ENCODE peak calls at places on chromosomes 3 and 15, in seven cellular contexts. One of them, this sample, is unnamed.

GRCh38 chr3:189353318-189353958 is 181.7 kb downstream of the TPRG1 start:
- DNase-seq in sigmoid colon: no peak
- DNase-seq in tibial nerve: no peak
- DNase-seq in transverse colon: no peak
- DNase-seq in ovary: no peak
- DNase-seq in SK-N-SH: no peak
- DNase-seq in suprapubic skin: no peak
- DNase-seq in this sample: no peak

GRCh38 chr15:98823012-98823458 is 174.7 kb downstream of the IGF1R start:
- DNase-seq in sigmoid colon: no peak
- DNase-seq in tibial nerve: no peak
- DNase-seq in transverse colon: no peak
- DNase-seq in ovary: no peak
- DNase-seq in SK-N-SH: no peak
- DNase-seq in suprapubic skin: no peak
- DNase-seq in this sample: no peak

GRCh38 chr3:185084883-185085282 is 68.0 kb downstream of the C3orf70 start:
- DNase-seq in sigmoid colon: no peak
- DNase-seq in tibial nerve: no peak
- DNase-seq in transverse colon: no peak
- DNase-seq in ovary: no peak
- DNase-seq in SK-N-SH: no peak
- DNase-seq in suprapubic skin: no peak
- DNase-seq in this sample: no peak

GRCh38 chr15:83099290-83099689 is 8.2 kb upstream of the TM6SF1 start:
- DNase-seq in sigmoid colon: no peak
- DNase-seq in tibial nerve: no peak
- DNase-seq in transverse colon: no peak
- DNase-seq in ovary: no peak
- DNase-seq in SK-N-SH: no peak
- DNase-seq in suprapubic skin: no peak
- DNase-seq in this sample: no peak

GRCh38 chr15:39969871-39970270 is 36.0 kb downstream of the EIF2AK4 start:
- DNase-seq in sigmoid colon: peak; percentile 88
- DNase-seq in tibial nerve: peak; percentile 57
- DNase-seq in transverse colon: peak; percentile 81
- DNase-seq in ovary: peak; percentile 35
- DNase-seq in SK-N-SH: no peak
- DNase-seq in suprapubic skin: peak; percentile 81
- DNase-seq in this sample: peak; percentile 85

GRCh38 chr3:152607179-152607578 is 227.8 kb upstream of the P2RY1 start:
- DNase-seq in sigmoid colon: no peak
- DNase-seq in tibial nerve: no peak
- DNase-seq in transverse colon: no peak
- DNase-seq in ovary: no peak
- DNase-seq in SK-N-SH: no peak
- DNase-seq in suprapubic skin: no peak
- DNase-seq in this sample: no peak

GRCh38 chr3:26622634-26623408 is at the start of gene LRRC3B:
- DNase-seq in sigmoid colon: no peak
- DNase-seq in tibial nerve: no peak
- DNase-seq in transverse colon: no peak
- DNase-seq in ovary: no peak
- DNase-seq in SK-N-SH: peak; percentile 75
- DNase-seq in suprapubic skin: no peak
- DNase-seq in this sample: peak; percentile 81

GRCh38 chr3:36248374-36248773 is 131.9 kb upstream of the STAC start:
- DNase-seq in sigmoid colon: no peak
- DNase-seq in tibial nerve: no peak
- DNase-seq in transverse colon: no peak
- DNase-seq in ovary: no peak
- DNase-seq in SK-N-SH: no peak
- DNase-seq in suprapubic skin: no peak
- DNase-seq in this sample: no peak

GRCh38 chr15:26260517-26261133 is 397.5 kb upstream of the ATP10A start:
- DNase-seq in sigmoid colon: no peak
- DNase-seq in tibial nerve: no peak
- DNase-seq in transverse colon: no peak
- DNase-seq in ovary: no peak
- DNase-seq in SK-N-SH: peak; percentile 59
- DNase-seq in suprapubic skin: no peak
- DNase-seq in this sample: no peak

DNA sequence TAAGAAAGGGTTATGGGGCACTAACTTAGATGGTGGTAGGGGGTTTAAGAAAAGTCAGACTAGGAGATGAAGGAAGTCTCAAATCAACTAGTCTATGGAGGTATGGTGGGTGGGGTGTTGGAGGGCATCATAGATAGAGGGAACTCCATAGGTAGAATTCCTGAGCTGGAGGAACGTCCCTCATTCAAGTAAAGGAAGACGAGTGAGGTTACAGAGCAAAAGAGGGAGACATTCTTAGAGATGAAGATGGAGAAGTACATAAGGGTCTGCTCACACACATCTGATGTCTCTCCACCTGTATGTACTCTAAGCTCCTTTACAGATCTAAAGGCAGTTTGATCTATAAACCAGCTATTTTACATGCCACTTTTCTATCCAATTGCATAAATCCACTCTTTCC is 1.4 kb downstream of the PLSCR1 start:
- DNase-seq in sigmoid colon: no peak
- DNase-seq in tibial nerve: no peak
- DNase-seq in transverse colon: no peak
- DNase-seq in ovary: no peak
- DNase-seq in SK-N-SH: no peak
- DNase-seq in suprapubic skin: no peak
- DNase-seq in this sample: no peak
- H3K4me3 ChIP-seq in sigmoid colon: peak overlapping the region; percentile 86
- H3K4me3 ChIP-seq in tibial nerve: peak overlapping the region; percentile 72
- H3K4me3 ChIP-seq in transverse colon: peak overlapping the region; percentile 96
- H3K4me3 ChIP-seq in ovary: peak overlapping the region; percentile 59
- H3K4me3 ChIP-seq in SK-N-SH: no peak overlapping the region
- H3K4me3 ChIP-seq in suprapubic skin: peak overlapping the region; percentile 81
- H3K4me3 ChIP-seq in this sample: peak overlapping the region; percentile 67

DNA sequence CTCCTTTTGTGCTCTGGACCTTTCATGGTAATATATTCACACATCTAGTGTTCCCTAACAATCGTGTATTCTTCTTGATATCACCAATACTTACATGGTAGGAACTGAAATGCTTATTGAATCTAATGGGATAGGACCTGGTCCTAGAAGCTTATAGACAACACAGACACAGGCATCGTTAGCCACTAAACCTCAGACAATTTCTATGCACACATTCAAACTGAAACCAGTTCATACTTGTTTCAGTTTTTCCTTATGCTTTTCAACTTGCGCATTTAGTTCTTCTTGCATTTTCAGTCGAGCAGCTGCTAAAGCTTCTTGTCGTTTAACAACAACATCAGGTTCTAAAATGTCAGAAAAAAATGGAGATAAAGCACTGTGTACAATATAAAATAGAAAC is 2.3 kb downstream of the SELENOS start:
- DNase-seq in sigmoid colon: no peak
- DNase-seq in tibial nerve: no peak
- DNase-seq in transverse colon: no peak
- DNase-seq in ovary: no peak
- DNase-seq in SK-N-SH: no peak
- DNase-seq in suprapubic skin: no peak
- DNase-seq in this sample: no peak
- TF ChIP-seq EP300 in sigmoid colon: no peak
- TF ChIP-seq EP300 in tibial nerve: no peak
- TF ChIP-seq EP300 in transverse colon: no peak
- TF ChIP-seq EP300 in ovary: no peak
- TF ChIP-seq EP300 in SK-N-SH: no peak
- TF ChIP-seq EP300 in suprapubic skin: no peak
- TF ChIP-seq EP300 in this sample: no peak

DNA sequence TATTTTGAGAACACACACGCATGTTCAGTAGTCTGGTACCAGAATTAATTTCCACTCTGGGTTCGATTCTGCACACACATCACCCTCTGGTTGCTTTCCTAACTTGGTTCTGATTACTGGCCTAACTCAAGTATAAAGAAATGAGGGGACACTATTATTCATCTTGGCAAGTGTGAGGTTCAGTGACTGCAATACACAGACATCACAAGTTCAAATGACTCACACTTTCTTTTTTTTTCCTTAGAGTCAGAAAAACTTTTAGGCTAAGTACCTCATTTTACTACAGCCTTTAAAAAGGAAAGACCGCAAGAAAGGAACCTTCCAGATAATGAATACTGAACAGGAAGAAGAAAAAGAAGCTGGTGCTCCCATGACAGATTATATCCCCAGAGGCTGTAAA is 37.3 kb upstream of the LDHAL6B start:
- DNase-seq in sigmoid colon: no peak
- DNase-seq in tibial nerve: no peak
- DNase-seq in transverse colon: no peak
- DNase-seq in ovary: no peak
- DNase-seq in SK-N-SH: no peak
- DNase-seq in suprapubic skin: no peak
- DNase-seq in this sample: no peak
- H3K4me3 ChIP-seq in sigmoid colon: no peak overlapping the region
- H3K4me3 ChIP-seq in tibial nerve: no peak overlapping the region
- H3K4me3 ChIP-seq in transverse colon: no peak overlapping the region
- H3K4me3 ChIP-seq in ovary: no peak overlapping the region
- H3K4me3 ChIP-seq in SK-N-SH: no peak overlapping the region
- H3K4me3 ChIP-seq in suprapubic skin: no peak overlapping the region
- H3K4me3 ChIP-seq in this sample: no peak overlapping the region

GRCh38 chr3:46926871-46927717 is 49.5 kb downstream of the CCDC12 start:
- DNase-seq in sigmoid colon: peak; percentile 61
- DNase-seq in tibial nerve: no peak
- DNase-seq in transverse colon: peak; percentile 47
- DNase-seq in ovary: no peak
- DNase-seq in SK-N-SH: no peak
- DNase-seq in suprapubic skin: peak; percentile 62
- DNase-seq in this sample: no peak

GRCh38 chr3:46927718-46928073 is 48.8 kb downstream of the CCDC12 start:
- DNase-seq in sigmoid colon: no peak
- DNase-seq in tibial nerve: no peak
- DNase-seq in transverse colon: no peak
- DNase-seq in ovary: no peak
- DNase-seq in SK-N-SH: no peak
- DNase-seq in suprapubic skin: peak; percentile 39
- DNase-seq in this sample: no peak

GRCh38 chr3:46929324-46929723 is 47.2 kb downstream of the CCDC12 start:
- DNase-seq in sigmoid colon: peak; percentile 54
- DNase-seq in tibial nerve: no peak
- DNase-seq in transverse colon: peak; percentile 76
- DNase-seq in ovary: no peak
- DNase-seq in SK-N-SH: no peak
- DNase-seq in suprapubic skin: peak; percentile 59
- DNase-seq in this sample: peak; percentile 85

GRCh38 chr3:46926447-46926846 is 48.9 kb downstream of the PTH1R start:
- DNase-seq in sigmoid colon: peak; percentile 44
- DNase-seq in tibial nerve: no peak
- DNase-seq in transverse colon: no peak
- DNase-seq in ovary: no peak
- DNase-seq in SK-N-SH: no peak
- DNase-seq in suprapubic skin: peak; percentile 30
- DNase-seq in this sample: no peak

DNA sequence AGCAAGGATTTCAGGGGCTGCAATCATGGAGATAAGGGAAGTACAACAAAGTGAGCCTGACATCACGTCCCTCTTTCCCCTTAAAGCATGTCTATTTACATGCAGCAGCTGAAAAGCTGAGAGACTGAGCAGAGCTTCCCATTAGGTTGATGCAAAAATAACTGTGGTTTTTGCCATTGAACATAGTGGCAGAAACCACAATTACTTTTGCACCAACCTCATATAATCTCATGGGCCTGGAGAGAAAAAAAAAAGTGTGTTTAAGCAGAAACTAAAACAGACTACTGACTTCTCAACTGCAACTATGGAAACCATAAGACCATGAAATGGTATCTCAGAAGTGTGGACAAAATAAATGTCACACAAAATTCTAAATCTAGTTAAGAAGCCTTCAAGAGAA is 48.2 kb downstream of the CCDC12 start:
- DNase-seq in sigmoid colon: no peak
- DNase-seq in tibial nerve: no peak
- DNase-seq in transverse colon: no peak
- DNase-seq in ovary: no peak
- DNase-seq in SK-N-SH: no peak
- DNase-seq in suprapubic skin: no peak
- DNase-seq in this sample: no peak
- TF ChIP-seq EP300 in sigmoid colon: no peak
- TF ChIP-seq EP300 in tibial nerve: no peak
- TF ChIP-seq EP300 in transverse colon: no peak
- TF ChIP-seq EP300 in ovary: no peak
- TF ChIP-seq EP300 in SK-N-SH: no peak
- TF ChIP-seq EP300 in suprapubic skin: no peak
- TF ChIP-seq EP300 in this sample: no peak

GRCh38 chr3:170420307-170420821 is 1.7 kb downstream of the CLDN11 start:
- DNase-seq in sigmoid colon: no peak
- DNase-seq in tibial nerve: no peak
- DNase-seq in transverse colon: no peak
- DNase-seq in ovary: peak; percentile 55
- DNase-seq in SK-N-SH: no peak
- DNase-seq in suprapubic skin: no peak
- DNase-seq in this sample: no peak

GRCh38 chr3:170419301-170420087 is 826 bp downstream of the CLDN11 start:
- DNase-seq in sigmoid colon: peak; percentile 65
- DNase-seq in tibial nerve: no peak
- DNase-seq in transverse colon: no peak
- DNase-seq in ovary: peak; percentile 69
- DNase-seq in SK-N-SH: peak; percentile 32
- DNase-seq in suprapubic skin: peak; percentile 75
- DNase-seq in this sample: peak; percentile 88

GRCh38 chr3:170423001-170423615 is 4.4 kb downstream of the CLDN11 start:
- DNase-seq in sigmoid colon: no peak
- DNase-seq in tibial nerve: peak; percentile 21
- DNase-seq in transverse colon: no peak
- DNase-seq in ovary: no peak
- DNase-seq in SK-N-SH: no peak
- DNase-seq in suprapubic skin: no peak
- DNase-seq in this sample: no peak

GRCh38 chr3:170421758-170422157 is 3.1 kb downstream of the CLDN11 start:
- DNase-seq in sigmoid colon: no peak
- DNase-seq in tibial nerve: no peak
- DNase-seq in transverse colon: no peak
- DNase-seq in ovary: no peak
- DNase-seq in SK-N-SH: no peak
- DNase-seq in suprapubic skin: no peak
- DNase-seq in this sample: no peak

GRCh38 chr3:170421147-170421641 is 2.5 kb downstream of the CLDN11 start:
- DNase-seq in sigmoid colon: no peak
- DNase-seq in tibial nerve: no peak
- DNase-seq in transverse colon: no peak
- DNase-seq in ovary: peak; percentile 56
- DNase-seq in SK-N-SH: peak; percentile 27
- DNase-seq in suprapubic skin: peak; percentile 69
- DNase-seq in this sample: peak; percentile 25
- H3K4me3 ChIP-seq in sigmoid colon: no peak overlapping the region
- H3K4me3 ChIP-seq in tibial nerve: no peak overlapping the region
- H3K4me3 ChIP-seq in transverse colon: no peak overlapping the region
- H3K4me3 ChIP-seq in ovary: peak overlapping the region; percentile 53
- H3K4me3 ChIP-seq in SK-N-SH: no peak overlapping the region
- H3K4me3 ChIP-seq in suprapubic skin: peak overlapping the region; percentile 24
- H3K4me3 ChIP-seq in this sample: peak overlapping the region; percentile 54

GRCh38 chr3:44045476-44046275 is 196.0 kb upstream of the TOPAZ1 start:
- DNase-seq in sigmoid colon: no peak
- DNase-seq in tibial nerve: peak; percentile 38
- DNase-seq in transverse colon: peak; percentile 63
- DNase-seq in ovary: no peak
- DNase-seq in SK-N-SH: peak; percentile 33
- DNase-seq in suprapubic skin: no peak
- DNase-seq in this sample: no peak
- TF ChIP-seq EP300 in sigmoid colon: no peak
- TF ChIP-seq EP300 in tibial nerve: no peak
- TF ChIP-seq EP300 in transverse colon: no peak
- TF ChIP-seq EP300 in ovary: no peak
- TF ChIP-seq EP300 in SK-N-SH: no peak
- TF ChIP-seq EP300 in suprapubic skin: no peak
- TF ChIP-seq EP300 in this sample: no peak